ENCODE peak calls at places on chromosome 12, in four cellular contexts. E is thoracic aorta, N is osteoblast, K is neural progenitor cell. I is an unnamed sample.
A peak's percentile ranks its signal among the peaks of the same experiment; 100 is the strongest.

GRCh38 chr12:2498961-2499500 is 295.7 kb upstream of the FKBP4 start:
- DNase-seq in E (no peak), N (no peak), K (no peak), I (no peak)

GRCh38 chr12:124694846-124695497 is 127.6 kb upstream of the NCOR2 start:
- DNase-seq in K (no peak), E (no peak), N (peak; percentile 86), I (no peak)

GRCh38 chr12:17286874-17287273 is 680.9 kb upstream of the LMO3 start:
- DNase-seq in K (no peak), N (no peak), E (no peak), I (no peak)

GRCh38 chr12:89343127-89343526 is 9.2 kb downstream of the DUSP6 start:
- DNase-seq in E (peak; percentile 42), N (no peak), K (no peak), I (no peak)

GRCh38 chr12:67287311-67287710 is 18.2 kb downstream of the CAND1 start:
- DNase-seq in K (no peak), N (no peak), E (no peak), I (no peak)

GRCh38 chr12:76766161-76766560 is 2.2 kb downstream of the ZDHHC17 start:
- DNase-seq in N (no peak), E (no peak), K (no peak), I (no peak)

GRCh38 chr12:46219892-46220655 is 48.8 kb downstream of the SLC38A1 start:
- DNase-seq in E (no peak), K (no peak), N (peak; percentile 35), I (no peak)

GRCh38 chr12:93778306-93778705 is 101.1 kb downstream of the CRADD start:
- DNase-seq in K (no peak), E (peak; percentile 31), N (peak; percentile 80), I (no peak)

GRCh38 chr12:53326460-53327185 is 5.2 kb upstream of the AAAS start:
- DNase-seq in E (no peak), K (peak; percentile 49), N (peak; percentile 57), I (no peak)

GRCh38 chr12:8911606-8912268 is 2.6 kb upstream of the PHC1 start:
- DNase-seq in E (no peak), K (no peak), N (no peak), I (no peak)

GRCh38 chr12:32517966-32518365 is 118.6 kb downstream of the FGD4 start:
- DNase-seq in N (no peak), E (no peak), K (no peak), I (no peak)

GRCh38 chr12:51973560-51973959 is 22.1 kb downstream of the ACVR1B start:
- DNase-seq in E (no peak), K (no peak), N (no peak), I (no peak)

GRCh38 chr12:18706798-18707197 is 31.0 kb downstream of the PLCZ1 start:
- DNase-seq in N (no peak), K (no peak), E (no peak), I (no peak)

GRCh38 chr12:60872850-60873713 is 1277.3 kb downstream of the SLC16A7 start:
- DNase-seq in E (no peak), K (no peak), N (peak; percentile 39), I (no peak)

GRCh38 chr12:95836185-95836609 is 22.6 kb upstream of the SNRPF start:
- DNase-seq in N (no peak), K (no peak), E (no peak), I (no peak)

GRCh38 chr12:29762637-29763300 is 21.0 kb downstream of the TMTC1 start:
- DNase-seq in E (no peak), N (no peak), K (no peak), I (no peak)

GRCh38 chr12:114764516-114764915 is 80.5 kb upstream of the TBX3 start:
- DNase-seq in K (peak; percentile 37), N (no peak), E (no peak), I (no peak)
- H3K4me1 ChIP-seq in K (peaks cover 10% of the 10 kb centered on the region), N (no peaks in the 10 kb centered on the region), E (no peaks in the 10 kb centered on the region), I (peaks cover 8% of the 10 kb centered on the region)

DNA sequence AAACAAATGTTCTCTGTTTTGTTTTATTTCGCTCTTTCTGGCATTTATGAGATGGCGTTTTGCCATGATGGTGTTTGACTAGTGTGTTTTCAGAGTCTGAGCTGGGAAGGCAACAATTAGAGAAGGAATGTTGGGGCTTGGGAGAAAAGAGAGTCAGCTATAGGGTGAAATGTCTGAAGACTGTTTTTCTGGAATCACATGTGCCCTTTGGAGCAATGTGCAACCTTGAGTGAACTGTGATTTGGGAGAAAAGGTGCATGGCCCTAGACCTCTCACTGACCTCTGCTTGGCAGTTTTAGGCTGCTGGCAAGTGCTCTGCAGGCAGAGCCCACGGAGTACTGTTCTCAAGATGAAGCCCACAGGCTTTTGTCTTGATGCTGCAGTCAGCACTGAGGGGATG is 379.9 kb upstream of the PDE3A start:
- DNase-seq in N (no peak), K (peak; percentile 46), E (no peak), I (no peak)
- H3K4me3 ChIP-seq in N (peak overlapping the region; percentile 37), K (no peak overlapping the region), E (peak overlapping the region; percentile 29), I (no peak overlapping the region)

GRCh38 chr12:6312529-6313325 is 2.2 kb downstream of the PLEKHG6 start:
- DNase-seq in E (no peak), K (peak; percentile 67), N (peak; percentile 91), I (no peak)
- H3K4me1 ChIP-seq in E (peaks cover 12% of the 10 kb centered on the region), K (peaks cover 17% of the 10 kb centered on the region), N (peaks cover 10% of the 10 kb centered on the region), I (peaks cover 39% of the 10 kb centered on the region)

GRCh38 chr12:64682572-64683277 is 72.4 kb downstream of the RASSF3 start:
- DNase-seq in E (peak; percentile 25), K (peak; percentile 73), N (no peak), I (no peak)
- H3K4me3 ChIP-seq in E (peak overlapping the region; percentile 12), K (no peak overlapping the region), N (no peak overlapping the region), I (no peak overlapping the region)

GRCh38 chr12:6276247-6276887 is 34.1 kb upstream of the PLEKHG6 start:
- DNase-seq in K (no peak), N (peak; percentile 56), E (no peak), I (no peak)
- H3K4me1 ChIP-seq in K (peaks cover 37% of the 10 kb centered on the region), N (peaks cover 31% of the 10 kb centered on the region), E (peaks cover 30% of the 10 kb centered on the region), I (peaks cover 91% of the 10 kb centered on the region)

DNA sequence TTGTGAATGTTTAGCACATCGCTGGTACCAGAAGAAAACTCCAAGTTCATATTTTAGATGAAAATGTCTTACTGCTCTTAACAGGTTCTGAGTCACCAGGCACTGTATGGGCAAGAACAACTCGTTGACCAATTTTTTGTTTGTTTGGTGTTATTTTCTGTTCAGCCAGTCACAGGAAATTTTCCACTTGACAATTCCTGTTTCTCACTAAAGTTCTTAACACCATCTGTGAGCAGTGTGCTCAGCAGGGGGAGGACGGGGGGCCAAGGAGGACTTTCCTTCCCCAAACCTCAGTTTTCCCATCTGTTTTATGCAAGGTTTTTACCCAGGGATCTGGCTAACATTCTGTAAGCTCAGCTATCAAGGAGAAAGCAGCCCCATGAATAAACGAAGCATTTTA is 3.0 kb downstream of the NUAK1 start:
- DNase-seq in K (peak; percentile 26), E (no peak), N (no peak), I (no peak)
- H3K4me3 ChIP-seq in K (peak overlapping the region; percentile 27), E (peak overlapping the region; percentile 75), N (peak overlapping the region; percentile 83), I (no peak overlapping the region)

GRCh38 chr12:57126561-57126960 is 1.7 kb upstream of the LRP1 start:
- DNase-seq in N (no peak), E (no peak), K (no peak), I (no peak)
- H3K4me1 ChIP-seq in N (peaks cover 25% of the 10 kb centered on the region), E (peaks cover 24% of the 10 kb centered on the region), K (peaks cover 19% of the 10 kb centered on the region), I (peaks cover 37% of the 10 kb centered on the region)

GRCh38 chr12:110579239-110579888 is 3.8 kb downstream of the PPTC7 start:
- DNase-seq in K (no peak), E (no peak), N (no peak), I (no peak)

GRCh38 chr12:110579889-110580253 is 3.2 kb downstream of the PPTC7 start:
- DNase-seq in K (no peak), N (no peak), E (no peak), I (no peak)

GRCh38 chr12:110578522-110579238 is 4.4 kb downstream of the PPTC7 start:
- DNase-seq in N (no peak), K (no peak), E (no peak), I (no peak)

GRCh38 chr12:110576504-110576903 is 6.6 kb downstream of the PPTC7 start:
- DNase-seq in K (no peak), E (no peak), N (no peak), I (no peak)

GRCh38 chr12:110577717-110578521 is 5.2 kb downstream of the PPTC7 start:
- DNase-seq in N (peak; percentile 95), K (no peak), E (no peak), I (no peak)
- H3K4me3 ChIP-seq in N (peak overlapping the region; percentile 53), K (no peak overlapping the region), E (no peak overlapping the region), I (no peak overlapping the region)

DNA sequence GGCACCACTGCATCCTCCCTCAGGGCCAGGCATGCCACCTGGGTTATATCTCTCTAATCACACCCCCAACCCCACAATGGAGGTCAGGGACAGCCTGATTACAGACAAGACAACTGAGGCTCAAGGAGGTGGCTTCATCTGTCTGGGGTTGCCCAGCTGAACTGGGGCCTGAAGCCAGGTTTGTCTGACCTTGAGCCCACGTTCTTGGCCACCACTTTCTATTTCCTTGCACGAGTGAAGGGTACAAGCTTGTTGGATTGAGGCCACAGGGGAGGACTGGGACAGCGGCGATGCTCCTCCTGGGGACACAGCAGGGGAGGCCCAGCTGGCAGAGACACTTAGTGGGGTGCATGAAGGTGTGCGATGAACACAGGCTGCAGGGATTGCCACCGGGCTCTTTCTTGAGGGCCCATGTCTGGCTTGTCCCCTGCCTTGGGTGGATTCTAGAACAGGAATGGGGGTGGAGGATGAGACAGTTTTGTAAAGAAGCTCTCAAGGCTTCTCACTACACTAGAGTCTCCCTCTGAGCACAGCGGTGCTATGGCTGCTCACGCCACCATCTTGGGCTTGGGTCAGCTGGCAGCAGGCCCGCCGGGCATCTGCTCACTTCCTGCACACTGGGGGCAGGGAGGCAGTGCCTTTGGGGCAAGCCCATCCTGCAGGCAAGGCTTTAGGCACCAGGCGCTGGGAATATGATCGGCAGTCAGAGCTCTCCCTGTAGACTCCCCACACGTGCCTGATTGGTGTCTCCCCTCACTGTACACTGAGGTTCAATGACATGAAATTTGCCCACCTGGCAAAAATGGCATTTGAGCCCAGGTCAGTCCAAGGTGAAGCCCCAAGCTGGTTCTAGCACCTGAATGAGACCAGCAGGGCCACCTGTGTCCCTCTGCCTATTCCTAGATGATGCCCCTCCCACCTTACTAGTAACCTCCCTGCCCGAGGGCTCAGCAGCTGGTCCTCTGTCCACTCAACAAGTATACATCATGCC is 16.0 kb downstream of the RITA1 start:
- DNase-seq in K (no peak), E (no peak), N (peak; percentile 55), I (no peak)
- H3K4me1 ChIP-seq in K (no peaks in the 10 kb centered on the region), E (peaks cover 5% of the 10 kb centered on the region), N (peaks cover 3% of the 10 kb centered on the region), I (peaks cover 11% of the 10 kb centered on the region)